ENCODE peak calls at places on chromosome 9, in seven cellular contexts. R, I, H, O, E, L and W are unnamed samples.
A peak's percentile ranks its signal among the peaks of the same experiment; 100 is the strongest.

GRCh38 chr9:137575725-137576411 is 2.9 kb downstream of the DPH7 start:
- DNase-seq in O (no peak), E (peak; percentile 20), I (no peak), H (no peak), L (no peak), R (no peak), W (no peak)

GRCh38 chr9:137630126-137630525 is 11.3 kb downstream of the EHMT1 start:
- DNase-seq in O (no peak), I (no peak), R (no peak), E (no peak), H (no peak), L (no peak), W (no peak)

GRCh38 chr9:37953775-37954437 is 50.0 kb upstream of the SLC25A51 start:
- DNase-seq in E (peak; percentile 80), L (no peak), I (no peak), O (peak; percentile 88), R (peak; percentile 63), H (no peak), W (no peak)

GRCh38 chr9:21434202-21435014 is 5.8 kb upstream of the IFNA1 start:
- DNase-seq in E (no peak), R (no peak), H (no peak), I (peak; percentile 52), L (peak; percentile 63), O (peak; percentile 77), W (no peak)

GRCh38 chr9:123061216-123061615 is 27.7 kb downstream of the GPR21 start:
- DNase-seq in L (no peak), R (no peak), H (no peak), E (no peak), I (no peak), O (no peak), W (no peak)

GRCh38 chr9:93120846-93121315 is 13.2 kb downstream of the NINJ1 start:
- DNase-seq in L (no peak), R (no peak), O (no peak), E (no peak), I (no peak), H (peak; percentile 64), W (no peak)

GRCh38 chr9:31030741-31031202 is 1353.7 kb upstream of the ACO1 start:
- DNase-seq in O (no peak), L (no peak), R (no peak), H (no peak), I (no peak), E (no peak), W (no peak)

GRCh38 chr9:129716091-129716490 is 36.8 kb downstream of the PTGES start:
- DNase-seq in H (no peak), O (no peak), E (no peak), R (no peak), I (no peak), L (no peak), W (no peak)

GRCh38 chr9:114207034-114207815 is 51.9 kb downstream of the COL27A1 start:
- DNase-seq in R (no peak), H (peak; percentile 79), O (peak; percentile 11), L (no peak), E (no peak), I (no peak), W (no peak)

GRCh38 chr9:97556036-97556720 is 54.7 kb downstream of the TMOD1 start:
- DNase-seq in I (no peak), R (no peak), H (no peak), O (no peak), L (no peak), E (no peak), W (no peak)

GRCh38 chr9:22139261-22139660 is 130.2 kb upstream of the CDKN2B start:
- DNase-seq in R (no peak), H (no peak), E (no peak), L (no peak), I (no peak), O (no peak), W (no peak)

GRCh38 chr9:15240927-15241326 is 66.1 kb downstream of the TTC39B start:
- DNase-seq in R (no peak), L (no peak), O (no peak), H (no peak), I (no peak), E (no peak), W (no peak)

GRCh38 chr9:28134577-28134976 is 561.3 kb upstream of the C9orf72 start:
- DNase-seq in H (no peak), E (no peak), O (no peak), R (no peak), I (no peak), L (no peak), W (no peak)

GRCh38 chr9:136944094-136944518 is 432 bp downstream of the FBXW5 start:
- DNase-seq in L (peak; percentile 49), E (no peak), H (peak; percentile 74), O (no peak), R (no peak), I (no peak), W (no peak)

GRCh38 chr9:90458485-90458884 is 184.1 kb downstream of the DIRAS2 start:
- DNase-seq in L (peak; percentile 58), R (no peak), E (no peak), I (peak; percentile 78), O (peak; percentile 60), H (no peak), W (no peak)

DNA sequence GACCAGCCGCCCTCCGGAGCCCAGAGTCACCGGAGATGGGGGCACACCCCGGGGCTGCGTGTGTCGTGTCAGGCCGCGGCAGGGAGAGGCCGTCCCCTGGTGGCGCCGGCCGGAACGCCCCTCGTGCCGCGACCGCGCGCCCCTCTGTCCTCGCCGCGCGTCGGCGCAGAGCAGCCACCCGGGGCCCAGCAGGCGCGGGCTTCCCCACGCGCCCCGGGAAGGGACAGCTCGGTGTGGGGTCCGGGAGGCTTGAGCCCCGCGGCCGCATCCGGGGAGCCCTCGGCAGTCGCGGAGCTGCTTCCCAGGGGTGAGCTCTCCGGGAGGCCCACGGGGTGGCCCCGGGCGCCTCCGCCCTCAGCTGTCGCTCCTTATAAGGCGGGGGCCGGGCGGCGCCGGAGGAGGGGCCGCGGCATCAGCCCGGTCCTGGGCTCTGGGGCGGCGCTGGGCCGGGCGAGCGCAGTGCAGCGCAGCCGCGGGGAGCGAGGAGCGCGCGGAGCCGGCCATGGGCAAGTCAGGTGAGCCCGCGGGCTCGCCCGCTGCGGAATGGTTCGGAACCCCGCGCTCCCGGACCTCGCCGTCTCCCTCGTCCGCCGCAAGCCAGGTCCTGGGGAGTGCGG is at the start of gene GLIPR2:
- DNase-seq in I (peak; percentile 18), E (no peak), L (peak; percentile 84), H (peak; percentile 92), R (peak; percentile 70), O (peak; percentile 49), W (peak; percentile 58)
- H3K4me1 ChIP-seq in I (peaks cover 16% of the 10 kb centered on the region), E (peaks cover 23% of the 10 kb centered on the region), L (peaks cover 47% of the 10 kb centered on the region), H (peaks cover 56% of the 10 kb centered on the region), R (peaks cover 8% of the 10 kb centered on the region), O (peaks cover 14% of the 10 kb centered on the region), W (no peaks in the 10 kb centered on the region)

DNA sequence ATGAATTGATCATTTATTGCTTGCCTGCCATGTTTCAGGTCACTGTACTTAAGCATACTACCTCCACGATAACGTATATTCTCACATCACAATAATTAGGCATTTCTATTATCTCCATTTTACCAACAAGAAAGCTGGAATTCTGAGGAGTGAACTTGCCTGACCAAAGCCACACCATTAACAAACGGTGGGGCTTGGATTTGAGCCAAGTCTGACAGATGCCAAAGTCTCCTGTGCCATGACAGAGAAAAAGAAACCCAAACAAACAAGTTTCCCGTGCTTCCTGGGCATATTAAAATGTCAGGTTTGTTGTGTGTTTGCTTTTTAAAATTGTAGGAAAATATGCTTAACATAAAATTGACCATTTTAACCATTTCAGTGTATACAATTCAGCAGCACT is 40.8 kb upstream of the KCNV2 start:
- DNase-seq in O (no peak), L (peak; percentile 41), R (peak; percentile 18), E (no peak), H (no peak), I (peak; percentile 13), W (no peak)
- TF ChIP-seq EP300 in O (no peak), L (no peak), R (no peak), E (no peak), H (no peak), I (no peak), W (no peak)

GRCh38 chr9:69180200-69180599 is 6.1 kb downstream of the TJP2 start:
- DNase-seq in R (no peak), I (no peak), O (no peak), H (no peak), L (no peak), E (no peak), W (no peak)

GRCh38 chr9:69186841-69187611 is 12.9 kb downstream of the TJP2 start:
- DNase-seq in H (no peak), R (no peak), E (no peak), I (no peak), O (no peak), L (no peak), W (no peak)

GRCh38 chr9:69180670-69181069 is 6.6 kb downstream of the TJP2 start:
- DNase-seq in I (peak; percentile 93), L (peak; percentile 54), O (peak; percentile 86), R (no peak), E (no peak), H (no peak), W (no peak)

GRCh38 chr9:69181908-69182353 is 7.9 kb downstream of the TJP2 start:
- DNase-seq in E (no peak), R (no peak), O (no peak), L (no peak), H (no peak), I (no peak), W (no peak)

GRCh38 chr9:69184266-69184665 is 10.2 kb downstream of the TJP2 start:
- DNase-seq in E (no peak), R (no peak), H (no peak), L (no peak), O (no peak), I (no peak), W (no peak)
- H3K4me1 ChIP-seq in E (peaks cover 8% of the 10 kb centered on the region), R (peaks cover 12% of the 10 kb centered on the region), H (peaks cover 36% of the 10 kb centered on the region), L (peaks cover 35% of the 10 kb centered on the region), O (peaks cover 18% of the 10 kb centered on the region), I (peaks cover 99% of the 10 kb centered on the region), W (no peaks in the 10 kb centered on the region)

GRCh38 chr9:13267743-13268142 is 11.7 kb downstream of the MPDZ start:
- DNase-seq in R (no peak), H (no peak), E (no peak), O (peak; percentile 24), I (no peak), L (no peak), W (no peak)
- TF ChIP-seq EP300 in R (no peak), H (no peak), E (no peak), O (no peak), I (no peak), L (no peak), W (no peak)

DNA sequence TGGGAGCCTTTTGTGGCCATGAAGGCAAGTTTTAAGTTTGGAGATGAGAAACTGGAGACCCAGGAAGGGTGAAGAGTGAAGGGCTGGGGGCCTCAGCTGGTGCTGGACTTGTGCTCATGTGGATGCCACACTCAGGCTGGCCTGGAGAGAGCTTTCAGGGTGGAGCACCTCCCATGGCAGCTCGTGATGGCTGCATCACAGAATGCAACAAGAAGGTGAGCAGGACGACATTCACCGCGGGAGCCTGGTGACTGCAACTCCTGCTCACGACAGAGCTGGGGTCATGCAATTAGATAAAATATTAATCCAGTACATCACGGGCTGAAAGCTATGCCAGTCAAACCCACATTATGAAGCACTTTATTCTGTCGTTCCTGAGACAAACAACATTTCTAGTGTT is 59.7 kb downstream of the SEMA4D start:
- DNase-seq in L (no peak), E (no peak), H (no peak), R (no peak), I (no peak), O (no peak), W (no peak)
- H3K4me1 ChIP-seq in L (peaks cover 80% of the 10 kb centered on the region), E (peaks cover 87% of the 10 kb centered on the region), H (no peaks in the 10 kb centered on the region), R (peaks cover 6% of the 10 kb centered on the region), I (no peaks in the 10 kb centered on the region), O (peaks cover 9% of the 10 kb centered on the region), W (peaks cover 62% of the 10 kb centered on the region)

GRCh38 chr9:104991144-104991953 is 63.4 kb upstream of the ABCA1 start:
- DNase-seq in H (peak; percentile 99), E (peak; percentile 42), O (peak; percentile 87), L (peak; percentile 94), R (peak; percentile 91), I (peak; percentile 61), W (peak; percentile 82)
- TF ChIP-seq EP300 in H (peak; percentile 77), E (no peak), O (no peak), L (peak; percentile 24), R (no peak), I (no peak), W (peak; percentile 92)